ENCODE peak calls at places on chromosomes 2 and 18, in seven cellular contexts. U is T-helper 2 cell, M is neural progenitor cell, R is renal cortical epithelial cell, G is left lobe of liver, Y is mucosa of gallbladder, V is cardiac muscle cell. D is an unnamed sample.
A peak's percentile ranks its signal among the peaks of the same experiment; 100 is the strongest.

GRCh38 chr2:100453853-100454252 is 16.4 kb upstream of the NMS start:
- DNase-seq in V (no peak), U (no peak), R (no peak), Y (no peak), G (no peak), M (no peak), D (no peak)

GRCh38 chr18:13159579-13159978 is 59.0 kb upstream of the LDLRAD4 start:
- DNase-seq in M (peak; percentile 77), V (peak; percentile 81), U (peak; percentile 62), G (no peak), Y (no peak), R (peak; percentile 63), D (peak; percentile 56)

GRCh38 chr2:239938651-239939486 is 86.3 kb downstream of the NDUFA10 start:
- DNase-seq in G (peak; percentile 36), R (no peak), Y (no peak), V (no peak), U (no peak), M (no peak), D (no peak)

GRCh38 chr18:23716516-23716915 is 27.3 kb downstream of the LAMA3 start:
- DNase-seq in R (peak; percentile 94), G (no peak), V (peak; percentile 88), Y (no peak), M (no peak), U (no peak), D (peak; percentile 56)

GRCh38 chr2:196233033-196233807 is 61.8 kb upstream of the STK17B start:
- DNase-seq in U (peak; percentile 32), R (peak; percentile 80), V (peak; percentile 62), G (no peak), M (no peak), Y (peak; percentile 72), D (peak; percentile 55)

GRCh38 chr2:75587954-75588587 is 27.3 kb upstream of the EVA1A start:
- DNase-seq in U (no peak), V (peak; percentile 59), R (peak; percentile 85), G (no peak), Y (no peak), M (no peak), D (no peak)

GRCh38 chr2:28626376-28626775 is 125.3 kb upstream of the PPP1CB start:
- DNase-seq in U (no peak), G (no peak), M (no peak), R (no peak), Y (no peak), V (no peak), D (no peak)

GRCh38 chr18:30177056-30177455 is 865.5 kb downstream of the DSC3 start:
- DNase-seq in U (no peak), Y (no peak), G (no peak), R (peak; percentile 16), V (peak; percentile 25), M (no peak), D (no peak)

GRCh38 chr2:191359186-191359585 is 114.0 kb downstream of the MYO1B start:
- DNase-seq in R (no peak), Y (no peak), U (no peak), G (no peak), V (no peak), M (no peak), D (no peak)

GRCh38 chr2:143890799-143891198 is 629.1 kb downstream of the ZEB2 start:
- DNase-seq in U (no peak), V (no peak), R (peak; percentile 9), Y (no peak), G (no peak), M (no peak), D (no peak)

GRCh38 chr18:29147944-29148343 is 971.0 kb upstream of the CDH2 start:
- DNase-seq in R (peak; percentile 28), Y (no peak), M (peak; percentile 7), G (no peak), V (peak; percentile 84), U (no peak), D (peak; percentile 42)

GRCh38 chr2:40451926-40452605 is at the start of gene SLC8A1:
- DNase-seq in M (peak; percentile 82), V (peak; percentile 48), Y (no peak), G (no peak), U (peak; percentile 19), R (no peak), D (no peak)

GRCh38 chr2:115491394-115491793 is 1049.0 kb downstream of the DPP10 start:
- DNase-seq in U (no peak), R (no peak), V (no peak), Y (no peak), M (no peak), G (no peak), D (no peak)

GRCh38 chr2:105385703-105386540 is 12.9 kb downstream of the FHL2 start:
- DNase-seq in Y (peak; percentile 54), V (no peak), G (no peak), M (no peak), R (no peak), U (no peak), D (no peak)

GRCh38 chr2:118748245-118748885 is 99.1 kb downstream of the EN1 start:
- DNase-seq in V (peak; percentile 71), Y (no peak), R (no peak), U (no peak), M (no peak), G (no peak), D (no peak)

GRCh38 chr2:12379143-12379542 is 337.6 kb upstream of the TRIB2 start:
- DNase-seq in V (peak; percentile 4), Y (no peak), U (no peak), M (no peak), G (no peak), R (peak; percentile 64), D (no peak)

GRCh38 chr2:34822616-34823015 is 1223.5 kb upstream of the FAM98A start:
- DNase-seq in G (no peak), M (no peak), U (no peak), Y (no peak), V (no peak), R (no peak), D (no peak)

GRCh38 chr18:61334491-61334850 is 1.2 kb downstream of the CDH20 start:
- DNase-seq in M (no peak), R (no peak), U (no peak), Y (no peak), V (peak; percentile 23), G (no peak), D (no peak)

GRCh38 chr2:29611850-29612249 is 309.5 kb downstream of the ALK start:
- DNase-seq in R (peak; percentile 7), M (no peak), G (no peak), Y (no peak), V (no peak), U (no peak), D (no peak)

GRCh38 chr2:241982711-241983570 is 113.4 kb downstream of the RTP5 start:
- DNase-seq in U (no peak), Y (no peak), G (peak; percentile 35), V (no peak), R (no peak), M (no peak), D (no peak)

GRCh38 chr18:67600181-67600631 is 83.7 kb upstream of the DSEL start:
- DNase-seq in Y (no peak), M (no peak), G (no peak), V (peak; percentile 56), R (peak; percentile 98), U (no peak), D (peak; percentile 14)

GRCh38 chr2:202848813-202849212 is 22.8 kb downstream of the ICA1L start:
- DNase-seq in R (no peak), M (no peak), V (peak; percentile 51), G (no peak), U (no peak), Y (no peak), D (no peak)

GRCh38 chr2:71742953-71743601 is 289.7 kb downstream of the DYSF start:
- DNase-seq in V (peak; percentile 94), R (peak; percentile 93), M (no peak), Y (peak; percentile 58), U (no peak), G (no peak), D (peak; percentile 77)

GRCh38 chr2:139259422-139260051 is 479.3 kb upstream of the NXPH2 start:
- DNase-seq in V (no peak), G (no peak), U (no peak), M (no peak), R (peak; percentile 20), Y (no peak), D (no peak)

GRCh38 chr2:148540022-148540421 is 104.5 kb upstream of the EPC2 start:
- DNase-seq in Y (no peak), U (peak; percentile 54), M (no peak), G (peak; percentile 27), V (no peak), R (no peak), D (no peak)

GRCh38 chr2:186911551-186912085 is 62.6 kb upstream of the ZSWIM2 start:
- DNase-seq in U (no peak), R (no peak), G (no peak), V (no peak), M (no peak), Y (no peak), D (no peak)

GRCh38 chr2:233497692-233498091 is 68.9 kb downstream of the USP40 start:
- DNase-seq in Y (no peak), V (no peak), R (no peak), G (no peak), M (no peak), U (no peak), D (no peak)

GRCh38 chr18:42807852-42808251 is 307.6 kb downstream of the RIT2 start:
- DNase-seq in V (no peak), U (no peak), R (peak; percentile 20), G (no peak), M (peak; percentile 75), Y (no peak), D (no peak)

GRCh38 chr2:175805442-175806114 is 196.5 kb downstream of the LNPK start:
- DNase-seq in U (no peak), M (no peak), R (no peak), V (peak; percentile 19), Y (no peak), G (no peak), D (no peak)

GRCh38 chr2:80331025-80331424 is 26.5 kb upstream of the LRRTM1 start:
- DNase-seq in G (no peak), V (no peak), M (no peak), R (no peak), U (no peak), Y (no peak), D (no peak)

GRCh38 chr18:54218299-54218698 is 6.2 kb downstream of the MBD2 start:
- DNase-seq in U (peak; percentile 35), G (no peak), R (peak; percentile 36), M (no peak), V (no peak), Y (no peak), D (no peak)

GRCh38 chr2:206004004-206004693 is 81.8 kb downstream of the INO80D start:
- DNase-seq in R (peak; percentile 36), V (peak; percentile 28), M (peak; percentile 80), G (no peak), U (peak; percentile 26), Y (no peak), D (no peak)

GRCh38 chr2:14633451-14634211 is 1.1 kb downstream of the LRATD1 start:
- DNase-seq in Y (no peak), U (no peak), V (no peak), R (no peak), M (peak; percentile 29), G (peak; percentile 44), D (no peak)

GRCh38 chr18:812673-813404 is 797 bp upstream of the YES1 start:
- DNase-seq in G (peak; percentile 71), U (peak; percentile 87), Y (peak; percentile 60), V (peak; percentile 95), M (peak; percentile 81), R (peak; percentile 74), D (peak; percentile 73)

D was measured in fibroblast of the conjunctiva.